ENCODE peak calls at places on chromosomes 4 and X, in six cellular contexts. One of them, this sample, is unnamed.

GRCh38 chrX:49186125-49187027 is at the start of gene PRICKLE3:
- DNase-seq in transverse colon: peak; percentile 88
- DNase-seq in sigmoid colon: peak; percentile 92
- DNase-seq in H1: no peak
- DNase-seq in GM23338: peak; percentile 82
- DNase-seq in HepG2: peak; percentile 61
- DNase-seq in this sample: peak; percentile 96

GRCh38 chr4:176837176-176837915 is 44.6 kb upstream of the VEGFC start:
- DNase-seq in transverse colon: no peak
- DNase-seq in sigmoid colon: no peak
- DNase-seq in H1: no peak
- DNase-seq in GM23338: no peak
- DNase-seq in HepG2: no peak
- DNase-seq in this sample: no peak

GRCh38 chr4:86856896-86857295 is 7.7 kb upstream of the SLC10A6 start:
- DNase-seq in transverse colon: no peak
- DNase-seq in sigmoid colon: no peak
- DNase-seq in H1: no peak
- DNase-seq in GM23338: no peak
- DNase-seq in HepG2: no peak
- DNase-seq in this sample: no peak

GRCh38 chrX:53678667-53679066 is 7.9 kb downstream of the HUWE1 start:
- DNase-seq in transverse colon: no peak
- DNase-seq in sigmoid colon: no peak
- DNase-seq in H1: no peak
- DNase-seq in GM23338: peak; percentile 32
- DNase-seq in HepG2: no peak
- DNase-seq in this sample: no peak

GRCh38 chrX:98398542-98398941 is 1514.8 kb downstream of the RPA4 start:
- DNase-seq in transverse colon: no peak
- DNase-seq in sigmoid colon: no peak
- DNase-seq in H1: no peak
- DNase-seq in GM23338: no peak
- DNase-seq in HepG2: no peak
- DNase-seq in this sample: no peak

GRCh38 chr4:84224522-84224921 is 274.6 kb downstream of the NKX6-1 start:
- DNase-seq in transverse colon: no peak
- DNase-seq in sigmoid colon: no peak
- DNase-seq in H1: no peak
- DNase-seq in GM23338: peak; percentile 52
- DNase-seq in HepG2: no peak
- DNase-seq in this sample: no peak

GRCh38 chrX:123803331-123803983 is 56.4 kb upstream of the XIAP start:
- DNase-seq in transverse colon: no peak
- DNase-seq in sigmoid colon: no peak
- DNase-seq in H1: no peak
- DNase-seq in GM23338: no peak
- DNase-seq in HepG2: peak; percentile 97
- DNase-seq in this sample: no peak

GRCh38 chrX:70998402-70999027 is 67.6 kb upstream of the SLC7A3 start:
- DNase-seq in transverse colon: no peak
- DNase-seq in sigmoid colon: no peak
- DNase-seq in H1: no peak
- DNase-seq in GM23338: peak; percentile 65
- DNase-seq in HepG2: peak; percentile 37
- DNase-seq in this sample: no peak

GRCh38 chr4:95549246-95550138 is 719 bp upstream of the UNC5C start:
- DNase-seq in transverse colon: peak; percentile 25
- DNase-seq in sigmoid colon: peak; percentile 62
- DNase-seq in H1: no peak
- DNase-seq in GM23338: peak; percentile 60
- DNase-seq in HepG2: no peak
- DNase-seq in this sample: peak; percentile 82

GRCh38 chrX:123190096-123190495 is 6.0 kb downstream of the GRIA3 start:
- DNase-seq in transverse colon: no peak
- DNase-seq in sigmoid colon: no peak
- DNase-seq in H1: no peak
- DNase-seq in GM23338: peak; percentile 3
- DNase-seq in HepG2: no peak
- DNase-seq in this sample: no peak

GRCh38 chr4:106329027-106329618 is 12.8 kb downstream of the AIMP1 start:
- DNase-seq in transverse colon: no peak
- DNase-seq in sigmoid colon: no peak
- DNase-seq in H1: no peak
- DNase-seq in GM23338: peak; percentile 66
- DNase-seq in HepG2: peak; percentile 57
- DNase-seq in this sample: no peak

GRCh38 chr4:42541647-42542046 is 115.3 kb downstream of the ATP8A1 start:
- DNase-seq in transverse colon: peak; percentile 23
- DNase-seq in sigmoid colon: no peak
- DNase-seq in H1: no peak
- DNase-seq in GM23338: no peak
- DNase-seq in HepG2: no peak
- DNase-seq in this sample: no peak

GRCh38 chr4:123830920-123831319 is 434.3 kb downstream of the SPRY1 start:
- DNase-seq in transverse colon: no peak
- DNase-seq in sigmoid colon: no peak
- DNase-seq in H1: no peak
- DNase-seq in GM23338: no peak
- DNase-seq in HepG2: no peak
- DNase-seq in this sample: no peak

GRCh38 chr4:11106190-11106589 is 322.5 kb downstream of the HS3ST1 start:
- DNase-seq in transverse colon: no peak
- DNase-seq in sigmoid colon: no peak
- DNase-seq in H1: no peak
- DNase-seq in GM23338: no peak
- DNase-seq in HepG2: no peak
- DNase-seq in this sample: no peak
- H3K4me1 ChIP-seq in transverse colon: no peaks in the 10 kb centered on the region
- H3K4me1 ChIP-seq in sigmoid colon: no peaks in the 10 kb centered on the region
- H3K4me1 ChIP-seq in H1: no peaks in the 10 kb centered on the region
- H3K4me1 ChIP-seq in GM23338: no peaks in the 10 kb centered on the region
- H3K4me1 ChIP-seq in HepG2: no peaks in the 10 kb centered on the region
- H3K4me1 ChIP-seq in this sample: no peaks in the 10 kb centered on the region

GRCh38 chr4:169010125-169011023 is at the start of gene CBR4:
- DNase-seq in transverse colon: peak; percentile 97
- DNase-seq in sigmoid colon: peak; percentile 99
- DNase-seq in H1: peak; percentile 98
- DNase-seq in GM23338: peak; percentile 98
- DNase-seq in HepG2: peak; percentile 97
- DNase-seq in this sample: peak; percentile 100
- TF ChIP-seq POLR2AphosphoS5 in transverse colon: peak; percentile 94
- TF ChIP-seq POLR2AphosphoS5 in sigmoid colon: peak; percentile 91
- TF ChIP-seq POLR2AphosphoS5 in H1: peak; percentile 73
- TF ChIP-seq POLR2AphosphoS5 in GM23338: peak; percentile 89
- TF ChIP-seq POLR2AphosphoS5 in HepG2: peak; percentile 92
- TF ChIP-seq POLR2AphosphoS5 in this sample: peak; percentile 96

GRCh38 chrX:136168929-136169735 is 21.8 kb downstream of the FHL1 start:
- DNase-seq in transverse colon: peak; percentile 47
- DNase-seq in sigmoid colon: peak; percentile 90
- DNase-seq in H1: peak; percentile 19
- DNase-seq in GM23338: peak; percentile 85
- DNase-seq in HepG2: no peak
- DNase-seq in this sample: no peak

GRCh38 chrX:136170109-136170800 is 22.9 kb downstream of the FHL1 start:
- DNase-seq in transverse colon: no peak
- DNase-seq in sigmoid colon: peak; percentile 75
- DNase-seq in H1: no peak
- DNase-seq in GM23338: no peak
- DNase-seq in HepG2: no peak
- DNase-seq in this sample: no peak

GRCh38 chrX:136166221-136166855 is 19.0 kb downstream of the FHL1 start:
- DNase-seq in transverse colon: no peak
- DNase-seq in sigmoid colon: peak; percentile 69
- DNase-seq in H1: no peak
- DNase-seq in GM23338: peak; percentile 30
- DNase-seq in HepG2: no peak
- DNase-seq in this sample: no peak

GRCh38 chrX:136176399-136176825 is 29.1 kb downstream of the FHL1 start:
- DNase-seq in transverse colon: no peak
- DNase-seq in sigmoid colon: peak; percentile 84
- DNase-seq in H1: no peak
- DNase-seq in GM23338: no peak
- DNase-seq in HepG2: no peak
- DNase-seq in this sample: no peak

GRCh38 chrX:136171420-136171819 is 24.1 kb downstream of the FHL1 start:
- DNase-seq in transverse colon: no peak
- DNase-seq in sigmoid colon: no peak
- DNase-seq in H1: no peak
- DNase-seq in GM23338: no peak
- DNase-seq in HepG2: no peak
- DNase-seq in this sample: no peak
- H3K4me1 ChIP-seq in transverse colon: no peaks in the 10 kb centered on the region
- H3K4me1 ChIP-seq in sigmoid colon: peaks cover 69% of the 10 kb centered on the region
- H3K4me1 ChIP-seq in H1: peaks cover 2% of the 10 kb centered on the region
- H3K4me1 ChIP-seq in GM23338: peaks cover 7% of the 10 kb centered on the region
- H3K4me1 ChIP-seq in HepG2: no peaks in the 10 kb centered on the region
- H3K4me1 ChIP-seq in this sample: no peaks in the 10 kb centered on the region

GRCh38 chr4:167282171-167282864 is 48.0 kb upstream of the SPOCK3 start:
- DNase-seq in transverse colon: no peak
- DNase-seq in sigmoid colon: no peak
- DNase-seq in H1: no peak
- DNase-seq in GM23338: no peak
- DNase-seq in HepG2: no peak
- DNase-seq in this sample: no peak
- TF ChIP-seq POLR2AphosphoS5 in transverse colon: no peak
- TF ChIP-seq POLR2AphosphoS5 in sigmoid colon: no peak
- TF ChIP-seq POLR2AphosphoS5 in H1: no peak
- TF ChIP-seq POLR2AphosphoS5 in GM23338: no peak
- TF ChIP-seq POLR2AphosphoS5 in HepG2: no peak
- TF ChIP-seq POLR2AphosphoS5 in this sample: no peak

GRCh38 chr4:185270885-185271284 is 61.5 kb downstream of the SNX25 start:
- DNase-seq in transverse colon: no peak
- DNase-seq in sigmoid colon: peak; percentile 74
- DNase-seq in H1: no peak
- DNase-seq in GM23338: no peak
- DNase-seq in HepG2: no peak
- DNase-seq in this sample: no peak
- H3K4me1 ChIP-seq in transverse colon: peaks cover 6% of the 10 kb centered on the region
- H3K4me1 ChIP-seq in sigmoid colon: peaks cover 22% of the 10 kb centered on the region
- H3K4me1 ChIP-seq in H1: no peaks in the 10 kb centered on the region
- H3K4me1 ChIP-seq in GM23338: peaks cover 6% of the 10 kb centered on the region
- H3K4me1 ChIP-seq in HepG2: peaks cover 31% of the 10 kb centered on the region
- H3K4me1 ChIP-seq in this sample: peaks cover 7% of the 10 kb centered on the region

GRCh38 chrX:11478971-11479370 is 185.8 kb downstream of the AMELX start:
- DNase-seq in transverse colon: no peak
- DNase-seq in sigmoid colon: no peak
- DNase-seq in H1: no peak
- DNase-seq in GM23338: peak; percentile 0
- DNase-seq in HepG2: no peak
- DNase-seq in this sample: no peak

GRCh38 chrX:11481035-11481434 is 184.7 kb downstream of the ARHGAP6 start:
- DNase-seq in transverse colon: no peak
- DNase-seq in sigmoid colon: no peak
- DNase-seq in H1: no peak
- DNase-seq in GM23338: no peak
- DNase-seq in HepG2: no peak
- DNase-seq in this sample: no peak

GRCh38 chrX:11480626-11481025 is 185.1 kb downstream of the ARHGAP6 start:
- DNase-seq in transverse colon: no peak
- DNase-seq in sigmoid colon: no peak
- DNase-seq in H1: no peak
- DNase-seq in GM23338: no peak
- DNase-seq in HepG2: no peak
- DNase-seq in this sample: no peak

GRCh38 chrX:11474576-11474975 is 181.4 kb downstream of the AMELX start:
- DNase-seq in transverse colon: no peak
- DNase-seq in sigmoid colon: no peak
- DNase-seq in H1: no peak
- DNase-seq in GM23338: no peak
- DNase-seq in HepG2: no peak
- DNase-seq in this sample: no peak

GRCh38 chrX:11478036-11478435 is 184.8 kb downstream of the AMELX start:
- DNase-seq in transverse colon: no peak
- DNase-seq in sigmoid colon: no peak
- DNase-seq in H1: no peak
- DNase-seq in GM23338: no peak
- DNase-seq in HepG2: no peak
- DNase-seq in this sample: no peak
- TF ChIP-seq POLR2AphosphoS5 in transverse colon: no peak
- TF ChIP-seq POLR2AphosphoS5 in sigmoid colon: no peak
- TF ChIP-seq POLR2AphosphoS5 in H1: no peak
- TF ChIP-seq POLR2AphosphoS5 in GM23338: no peak
- TF ChIP-seq POLR2AphosphoS5 in HepG2: no peak
- TF ChIP-seq POLR2AphosphoS5 in this sample: no peak

GRCh38 chrX:44039556-44039955 is 66.4 kb upstream of the NDP start:
- DNase-seq in transverse colon: no peak
- DNase-seq in sigmoid colon: no peak
- DNase-seq in H1: no peak
- DNase-seq in GM23338: no peak
- DNase-seq in HepG2: no peak
- DNase-seq in this sample: no peak
- H3K4me1 ChIP-seq in transverse colon: no peaks in the 10 kb centered on the region
- H3K4me1 ChIP-seq in sigmoid colon: no peaks in the 10 kb centered on the region
- H3K4me1 ChIP-seq in H1: no peaks in the 10 kb centered on the region
- H3K4me1 ChIP-seq in GM23338: no peaks in the 10 kb centered on the region
- H3K4me1 ChIP-seq in HepG2: no peaks in the 10 kb centered on the region
- H3K4me1 ChIP-seq in this sample: no peaks in the 10 kb centered on the region

DNA sequence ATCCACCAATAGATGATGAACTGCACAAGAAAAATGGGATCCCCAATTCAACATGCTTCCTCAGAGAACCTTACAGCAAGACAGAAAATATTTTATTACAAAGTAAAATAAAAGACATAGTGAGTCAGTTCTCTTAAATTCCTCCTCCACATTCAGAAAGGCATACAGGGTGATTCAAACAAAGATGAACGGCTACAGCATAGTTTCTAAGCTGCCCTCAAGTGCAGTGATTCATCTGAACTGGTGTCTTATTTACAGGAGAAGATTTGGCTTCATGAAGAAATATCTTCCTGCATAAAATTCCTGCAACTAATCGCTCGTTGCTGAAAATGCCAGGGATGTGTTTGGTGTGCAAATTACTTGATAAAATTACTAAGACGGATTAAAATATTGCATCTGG is 103.6 kb downstream of the PRKX start:
- DNase-seq in transverse colon: no peak
- DNase-seq in sigmoid colon: no peak
- DNase-seq in H1: no peak
- DNase-seq in GM23338: no peak
- DNase-seq in HepG2: no peak
- DNase-seq in this sample: no peak
- TF ChIP-seq POLR2AphosphoS5 in transverse colon: no peak
- TF ChIP-seq POLR2AphosphoS5 in sigmoid colon: no peak
- TF ChIP-seq POLR2AphosphoS5 in H1: no peak
- TF ChIP-seq POLR2AphosphoS5 in GM23338: no peak
- TF ChIP-seq POLR2AphosphoS5 in HepG2: no peak
- TF ChIP-seq POLR2AphosphoS5 in this sample: no peak

This sample was measured in spleen.